ENCODE peak calls at places on chromosome 16, in five cellular contexts. One of them, this sample, is unnamed.

GRCh38 chr16:76335187-76335974 is 58.2 kb downstream of the CNTNAP4 start:
- DNase-seq in NCI-H1105: no peak
- DNase-seq in cardiac muscle cell: no peak
- DNase-seq in left ventricle myocardium inferior: no peak
- DNase-seq in activated CD4-positive, alpha-beta T cell treated with anti-CD3 and anti-CD28 coated beads, Interleukin-2, amount 50 U/mL, for 48 hours: no peak
- DNase-seq in this sample: no peak

GRCh38 chr16:49556252-49557069 is 182.9 kb downstream of the C16orf78 start:
- DNase-seq in cardiac muscle cell: peak; percentile 76
- DNase-seq in left ventricle myocardium inferior: no peak
- DNase-seq in NCI-H1105: peak; percentile 20
- DNase-seq in activated CD4-positive, alpha-beta T cell treated with anti-CD3 and anti-CD28 coated beads, Interleukin-2, amount 50 U/mL, for 48 hours: no peak
- DNase-seq in this sample: no peak

GRCh38 chr16:8741636-8742427 is 55.6 kb downstream of the TMEM186 start:
- DNase-seq in NCI-H1105: no peak
- DNase-seq in cardiac muscle cell: no peak
- DNase-seq in left ventricle myocardium inferior: no peak
- DNase-seq in activated CD4-positive, alpha-beta T cell treated with anti-CD3 and anti-CD28 coated beads, Interleukin-2, amount 50 U/mL, for 48 hours: no peak
- DNase-seq in this sample: no peak

GRCh38 chr16:1509307-1510221 is 16.4 kb downstream of the TELO2 start:
- DNase-seq in activated CD4-positive, alpha-beta T cell treated with anti-CD3 and anti-CD28 coated beads, Interleukin-2, amount 50 U/mL, for 48 hours: no peak
- DNase-seq in left ventricle myocardium inferior: peak; percentile 78
- DNase-seq in NCI-H1105: no peak
- DNase-seq in cardiac muscle cell: peak; percentile 56
- DNase-seq in this sample: no peak

GRCh38 chr16:2022723-2023097 is 3.1 kb downstream of the NPW start:
- DNase-seq in left ventricle myocardium inferior: no peak
- DNase-seq in cardiac muscle cell: peak; percentile 61
- DNase-seq in NCI-H1105: no peak
- DNase-seq in activated CD4-positive, alpha-beta T cell treated with anti-CD3 and anti-CD28 coated beads, Interleukin-2, amount 50 U/mL, for 48 hours: peak; percentile 36
- DNase-seq in this sample: no peak

GRCh38 chr16:68724797-68725196 is 12.3 kb upstream of the CDH1 start:
- DNase-seq in NCI-H1105: no peak
- DNase-seq in left ventricle myocardium inferior: no peak
- DNase-seq in activated CD4-positive, alpha-beta T cell treated with anti-CD3 and anti-CD28 coated beads, Interleukin-2, amount 50 U/mL, for 48 hours: no peak
- DNase-seq in cardiac muscle cell: no peak
- DNase-seq in this sample: no peak

GRCh38 chr16:46621902-46622676 is 910 bp upstream of the SHCBP1 start:
- DNase-seq in cardiac muscle cell: no peak
- DNase-seq in left ventricle myocardium inferior: no peak
- DNase-seq in activated CD4-positive, alpha-beta T cell treated with anti-CD3 and anti-CD28 coated beads, Interleukin-2, amount 50 U/mL, for 48 hours: no peak
- DNase-seq in NCI-H1105: no peak
- DNase-seq in this sample: no peak

GRCh38 chr16:68969338-68969737 is 126.0 kb downstream of the TANGO6 start:
- DNase-seq in left ventricle myocardium inferior: no peak
- DNase-seq in cardiac muscle cell: no peak
- DNase-seq in NCI-H1105: no peak
- DNase-seq in activated CD4-positive, alpha-beta T cell treated with anti-CD3 and anti-CD28 coated beads, Interleukin-2, amount 50 U/mL, for 48 hours: no peak
- DNase-seq in this sample: no peak